ENCODE peak calls at places on chromosome 13, in seven cellular contexts. F, X, R, N, S, I and T are unnamed samples.

GRCh38 chr13:51525567-51526165 is 58.6 kb upstream of the WDFY2 start:
- DNase-seq in I (no peak), X (no peak), R (no peak), F (no peak), S (no peak), N (peak), T (no peak)

GRCh38 chr13:20416223-20416622 is 109.4 kb downstream of the CRYL1 start:
- DNase-seq in S (no peak), R (no peak), F (peak), N (no peak), X (no peak), I (no peak), T (no peak)

GRCh38 chr13:98977568-98978270 is at the start of gene DOCK9:
- DNase-seq in F (peak), S (peak), R (no peak), N (peak), I (peak), X (no peak), T (peak)

GRCh38 chr13:75366380-75367280 is 115.3 kb downstream of the TBC1D4 start:
- DNase-seq in F (no peak), R (no peak), N (no peak), I (no peak), X (no peak), S (no peak), T (no peak)

GRCh38 chr13:46648166-46648607 is 95.2 kb downstream of the LRCH1 start:
- DNase-seq in R (peak), F (peak), I (no peak), N (peak), S (no peak), X (peak), T (peak)

GRCh38 chr13:75908137-75908536 is 272.0 kb downstream of the LMO7 start:
- DNase-seq in N (no peak), I (peak), X (no peak), R (no peak), F (no peak), S (no peak), T (no peak)

GRCh38 chr13:51639171-51639570 is 54.9 kb downstream of the WDFY2 start:
- DNase-seq in R (no peak), X (no peak), I (no peak), F (no peak), S (no peak), N (peak), T (no peak)

GRCh38 chr13:40148103-40148502 is 492.6 kb downstream of the COG6 start:
- DNase-seq in F (no peak), R (no peak), I (no peak), S (no peak), N (no peak), X (no peak), T (no peak)

GRCh38 chr13:43564941-43565340 is 221.8 kb downstream of the ENOX1 start:
- DNase-seq in N (no peak), F (no peak), X (no peak), I (no peak), S (no peak), R (no peak), T (no peak)

GRCh38 chr13:30108913-30109237 is 198.5 kb downstream of the KATNAL1 start:
- DNase-seq in S (no peak), R (no peak), I (no peak), F (peak), N (no peak), X (no peak), T (no peak)

GRCh38 chr13:99987180-99988047 is 5.8 kb downstream of the ZIC2 start:
- DNase-seq in S (no peak), N (no peak), R (no peak), X (no peak), I (no peak), F (no peak), T (no peak)

GRCh38 chr13:72920097-72920496 is 138.2 kb downstream of the PIBF1 start:
- DNase-seq in X (no peak), R (no peak), N (peak), S (no peak), I (no peak), F (no peak), T (no peak)

GRCh38 chr13:78194904-78195639 is 276.4 kb upstream of the EDNRB start:
- DNase-seq in S (no peak), R (no peak), X (no peak), F (no peak), I (no peak), N (peak), T (no peak)

GRCh38 chr13:20686863-20687579 is 16.5 kb upstream of the IL17D start:
- DNase-seq in R (no peak), S (no peak), F (no peak), I (no peak), N (no peak), X (no peak), T (no peak)

GRCh38 chr13:90950134-90950533 is 397.4 kb upstream of the MIR17HG start:
- DNase-seq in S (no peak), X (no peak), F (no peak), I (no peak), R (no peak), N (no peak), T (no peak)

GRCh38 chr13:51887441-51887840 is 25.7 kb downstream of the CCDC70 start:
- DNase-seq in N (no peak), I (no peak), R (no peak), S (no peak), F (no peak), X (no peak), T (no peak)

GRCh38 chr13:48950507-48950886 is 25.2 kb upstream of the FNDC3A start:
- DNase-seq in S (no peak), R (no peak), X (no peak), I (no peak), F (no peak), N (peak), T (no peak)

GRCh38 chr13:80873589-80873988 is 532.7 kb upstream of the SPRY2 start:
- DNase-seq in S (no peak), I (no peak), N (no peak), F (no peak), R (peak), X (no peak), T (no peak)

GRCh38 chr13:106446011-106446410 is 89.5 kb downstream of the EFNB2 start:
- DNase-seq in I (no peak), N (peak), S (no peak), R (no peak), X (no peak), F (no peak), T (no peak)

GRCh38 chr13:30697177-30697953 is 38.0 kb upstream of the ALOX5AP start:
- DNase-seq in I (no peak), X (no peak), R (no peak), F (no peak), S (no peak), N (no peak), T (no peak)

GRCh38 chr13:44489751-44490150 is 86.4 kb downstream of the TSC22D1 start:
- DNase-seq in N (no peak), R (no peak), F (no peak), S (no peak), I (no peak), X (no peak), T (no peak)

GRCh38 chr13:110258876-110259631 is 47.9 kb downstream of the COL4A1 start:
- DNase-seq in N (no peak), I (no peak), S (no peak), F (no peak), X (no peak), R (no peak), T (no peak)

GRCh38 chr13:46593403-46593802 is 40.4 kb downstream of the LRCH1 start:
- DNase-seq in R (peak), S (no peak), F (no peak), X (no peak), N (no peak), I (no peak), T (no peak)

GRCh38 chr13:35157143-35157755 is 215.2 kb downstream of the NBEA start:
- DNase-seq in R (peak), I (no peak), F (no peak), S (peak), X (peak), N (peak), T (peak)

GRCh38 chr13:41716236-41716635 is 244.7 kb downstream of the VWA8 start:
- DNase-seq in N (no peak), I (no peak), R (no peak), F (no peak), X (no peak), S (no peak), T (no peak)

GRCh38 chr13:113074401-113074800 is 31.2 kb upstream of the F7 start:
- DNase-seq in F (peak), X (no peak), N (no peak), R (no peak), I (peak), S (no peak), T (no peak)

GRCh38 chr13:26759907-26760834 is at the start of gene GPR12:
- DNase-seq in F (no peak), I (no peak), R (no peak), X (no peak), N (no peak), S (no peak), T (peak)

GRCh38 chr13:41004875-41005693 is 14.0 kb downstream of the ELF1 start:
- DNase-seq in F (no peak), S (no peak), X (no peak), R (peak), N (no peak), I (no peak), T (no peak)

GRCh38 chr13:94674609-94675348 is 37.6 kb downstream of the SOX21 start:
- DNase-seq in I (no peak), X (peak), F (no peak), N (peak), R (peak), S (peak), T (peak)
- TF ChIP-seq CTCF in I (peak), X (peak), F (peak), N (peak), R (peak), S (peak), T (peak)

GRCh38 chr13:63901630-63902029 is 2486.0 kb upstream of the PCDH20 start:
- DNase-seq in I (no peak), N (no peak), F (no peak), X (peak), S (no peak), R (no peak), T (no peak)
- TF ChIP-seq CTCF in I (no peak), N (no peak), F (no peak), X (peak), S (no peak), R (no peak), T (no peak)

GRCh38 chr13:92143766-92144165 is 745.3 kb downstream of the GPC5 start:
- DNase-seq in S (no peak), N (no peak), F (no peak), I (no peak), R (no peak), X (no peak), T (no peak)
- TF ChIP-seq CTCF in S (no peak), N (no peak), F (no peak), I (no peak), R (no peak), X (no peak), T (peak)

DNA sequence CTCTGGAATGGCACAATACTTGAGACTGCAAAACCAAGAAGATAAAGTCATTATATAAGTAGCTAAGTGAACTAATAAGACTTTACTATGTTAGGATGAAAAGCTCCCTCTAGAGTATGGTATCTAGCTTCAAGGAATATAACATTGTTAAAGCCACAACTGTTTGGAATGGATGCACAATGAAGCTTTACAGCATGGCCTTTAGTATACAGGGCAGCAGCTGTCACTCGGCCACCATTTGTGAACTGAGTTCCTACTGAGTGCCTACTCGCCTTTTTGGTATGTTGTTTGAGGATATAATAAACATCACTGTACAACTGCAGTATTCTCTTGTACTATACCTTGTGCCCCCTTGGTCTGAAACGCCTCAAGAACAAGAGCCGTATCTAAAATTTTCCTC is 6.8 kb downstream of the ALG5 start:
- DNase-seq in R (no peak), X (no peak), F (no peak), S (no peak), N (peak), I (no peak), T (no peak)
- TF ChIP-seq CTCF in R (no peak), X (no peak), F (no peak), S (no peak), N (no peak), I (no peak), T (no peak)